ENCODE peak calls at places on chromosomes 13 and 19, in six cellular contexts. G, H, Y, Z, K and N are unnamed samples.

GRCh38 chr13:41842029-41842428 is 118.9 kb downstream of the VWA8 start:
- DNase-seq in G (no peak), H (peak; percentile 21), Y (no peak), Z (no peak), K (no peak), N (peak; percentile 54)

GRCh38 chr19:28485300-28485699 is 727.7 kb downstream of the UQCRFS1 start:
- DNase-seq in G (no peak), H (no peak), Y (no peak), Z (no peak), K (no peak), N (no peak)

GRCh38 chr19:3358919-3359849 is 7.2 kb upstream of the NFIC start:
- DNase-seq in G (peak; percentile 68), H (peak; percentile 59), Y (peak; percentile 83), Z (peak; percentile 50), K (no peak), N (no peak)

GRCh38 chr13:100954430-100955361 is 280.1 kb upstream of the TMTC4 start:
- DNase-seq in G (no peak), H (no peak), Y (no peak), Z (no peak), K (no peak), N (peak; percentile 4)

GRCh38 chr19:19545128-19545591 is 7.1 kb downstream of the CILP2 start:
- DNase-seq in G (no peak), H (no peak), Y (no peak), Z (no peak), K (no peak), N (no peak)

GRCh38 chr19:31496076-31496475 is 146.8 kb upstream of the TSHZ3 start:
- DNase-seq in G (no peak), H (no peak), Y (no peak), Z (no peak), K (no peak), N (no peak)

GRCh38 chr19:3604227-3604986 is 2.3 kb downstream of the TBXA2R start:
- DNase-seq in G (no peak), H (no peak), Y (peak; percentile 93), Z (no peak), K (no peak), N (no peak)

GRCh38 chr13:114152285-114152645 is 19.8 kb upstream of the RASA3 start:
- DNase-seq in G (no peak), H (no peak), Y (no peak), Z (no peak), K (no peak), N (no peak)

GRCh38 chr13:66461021-66461420 is 769.1 kb downstream of the PCDH9 start:
- DNase-seq in G (no peak), H (no peak), Y (no peak), Z (no peak), K (no peak), N (peak; percentile 11)

GRCh38 chr19:19214892-19215291 is 3.1 kb downstream of the NCAN start:
- DNase-seq in G (no peak), H (peak; percentile 18), Y (no peak), Z (peak; percentile 48), K (no peak), N (peak; percentile 64)

GRCh38 chr19:48745208-48745995 is 1.3 kb downstream of the IZUMO1 start:
- DNase-seq in G (peak; percentile 46), H (peak; percentile 43), Y (no peak), Z (peak; percentile 74), K (peak; percentile 80), N (peak; percentile 58)

GRCh38 chr19:12937243-12938053 is 961 bp upstream of the CALR start:
- DNase-seq in G (no peak), H (peak; percentile 31), Y (no peak), Z (no peak), K (peak; percentile 68), N (peak; percentile 50)

GRCh38 chr13:48840366-48840765 is 135.3 kb upstream of the FNDC3A start:
- DNase-seq in G (no peak), H (no peak), Y (no peak), Z (no peak), K (no peak), N (no peak)

GRCh38 chr19:16398530-16399241 is 73.1 kb downstream of the EPS15L1 start:
- DNase-seq in G (no peak), H (no peak), Y (no peak), Z (no peak), K (no peak), N (peak; percentile 30)

GRCh38 chr13:43804461-43805070 is 17.8 kb upstream of the ENOX1 start:
- DNase-seq in G (peak; percentile 66), H (peak; percentile 58), Y (no peak), Z (peak; percentile 72), K (peak; percentile 51), N (peak; percentile 66)

GRCh38 chr13:98246538-98247172 is 69.6 kb upstream of the RNF113B start:
- DNase-seq in G (no peak), H (no peak), Y (no peak), Z (no peak), K (no peak), N (no peak)

GRCh38 chr19:21907516-21907915 is 71.5 kb upstream of the ZNF43 start:
- DNase-seq in G (no peak), H (no peak), Y (no peak), Z (no peak), K (no peak), N (no peak)

GRCh38 chr19:21910318-21910717 is 74.3 kb upstream of the ZNF43 start:
- DNase-seq in G (no peak), H (no peak), Y (no peak), Z (peak; percentile 62), K (no peak), N (no peak)

GRCh38 chr19:21908066-21908465 is 72.1 kb upstream of the ZNF43 start:
- DNase-seq in G (no peak), H (no peak), Y (no peak), Z (no peak), K (no peak), N (no peak)

GRCh38 chr19:21915411-21915810 is 79.4 kb upstream of the ZNF43 start:
- DNase-seq in G (no peak), H (no peak), Y (no peak), Z (no peak), K (no peak), N (no peak)

DNA sequence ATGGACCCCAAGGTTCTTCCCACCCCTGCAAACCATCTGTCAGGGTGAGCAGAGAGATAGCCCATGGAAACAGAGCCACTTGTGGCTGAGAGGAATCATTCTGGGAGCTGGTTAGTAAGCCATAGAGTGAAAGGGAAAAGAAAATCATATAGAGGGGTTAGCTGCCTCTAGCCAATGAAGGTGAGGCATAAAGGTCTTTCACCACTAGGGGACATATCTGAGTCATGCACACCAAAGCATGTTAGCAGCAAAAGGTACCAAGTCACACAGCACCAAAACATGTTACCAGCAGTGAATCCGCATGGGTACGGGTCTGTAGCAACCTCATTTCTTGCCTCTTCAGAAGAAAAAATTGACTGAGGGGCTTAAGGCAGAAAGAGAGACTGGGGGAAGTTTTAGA is 76.7 kb upstream of the ZNF43 start:
- DNase-seq in G (no peak), H (no peak), Y (no peak), Z (no peak), K (no peak), N (no peak)
- TF ChIP-seq CTCF in G (no peak), H (no peak), Y (no peak), Z (no peak), K (no peak), N (no peak)

DNA sequence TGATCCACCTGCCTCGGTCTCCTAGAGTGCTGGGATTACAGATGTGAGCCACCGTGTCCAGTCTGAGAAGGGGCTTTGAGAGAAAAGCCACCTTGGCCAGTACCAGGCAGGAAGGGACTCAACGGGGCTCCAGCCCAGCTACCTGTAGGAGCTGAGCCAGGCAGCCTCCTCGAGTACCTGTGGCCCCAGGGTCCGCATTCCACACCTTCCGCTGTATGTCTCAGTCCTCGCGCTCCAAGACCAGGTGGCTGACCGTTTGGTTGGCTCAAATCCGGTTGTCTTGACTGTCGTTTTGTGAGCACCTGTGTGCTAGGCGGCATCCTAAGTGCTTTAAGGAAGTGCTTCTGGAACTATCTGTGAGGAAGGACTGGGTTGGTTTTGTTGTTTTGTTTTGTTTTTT is 16.2 kb downstream of the MARK4 start:
- DNase-seq in G (no peak), H (no peak), Y (no peak), Z (no peak), K (no peak), N (no peak)
- H3K4me3 ChIP-seq in G (no peak overlapping the region), H (no peak overlapping the region), Y (no peak overlapping the region), Z (no peak overlapping the region), K (no peak overlapping the region), N (no peak overlapping the region)

GRCh38 chr19:52662631-52663030 is 24.5 kb upstream of the ZNF83 start:
- DNase-seq in G (no peak), H (no peak), Y (no peak), Z (peak; percentile 87), K (no peak), N (peak; percentile 20)

GRCh38 chr19:52667972-52668371 is 29.8 kb upstream of the ZNF83 start:
- DNase-seq in G (no peak), H (no peak), Y (no peak), Z (no peak), K (no peak), N (no peak)

GRCh38 chr19:52664461-52664860 is 26.3 kb upstream of the ZNF83 start:
- DNase-seq in G (no peak), H (no peak), Y (no peak), Z (no peak), K (no peak), N (no peak)

GRCh38 chr19:52665529-52665928 is 27.4 kb upstream of the ZNF83 start:
- DNase-seq in G (no peak), H (no peak), Y (no peak), Z (peak; percentile 91), K (no peak), N (no peak)

GRCh38 chr19:52665047-52665446 is 26.9 kb upstream of the ZNF83 start:
- DNase-seq in G (no peak), H (no peak), Y (no peak), Z (no peak), K (no peak), N (no peak)
- TF ChIP-seq CTCF in G (no peak), H (no peak), Y (no peak), Z (no peak), K (no peak), N (no peak)

DNA sequence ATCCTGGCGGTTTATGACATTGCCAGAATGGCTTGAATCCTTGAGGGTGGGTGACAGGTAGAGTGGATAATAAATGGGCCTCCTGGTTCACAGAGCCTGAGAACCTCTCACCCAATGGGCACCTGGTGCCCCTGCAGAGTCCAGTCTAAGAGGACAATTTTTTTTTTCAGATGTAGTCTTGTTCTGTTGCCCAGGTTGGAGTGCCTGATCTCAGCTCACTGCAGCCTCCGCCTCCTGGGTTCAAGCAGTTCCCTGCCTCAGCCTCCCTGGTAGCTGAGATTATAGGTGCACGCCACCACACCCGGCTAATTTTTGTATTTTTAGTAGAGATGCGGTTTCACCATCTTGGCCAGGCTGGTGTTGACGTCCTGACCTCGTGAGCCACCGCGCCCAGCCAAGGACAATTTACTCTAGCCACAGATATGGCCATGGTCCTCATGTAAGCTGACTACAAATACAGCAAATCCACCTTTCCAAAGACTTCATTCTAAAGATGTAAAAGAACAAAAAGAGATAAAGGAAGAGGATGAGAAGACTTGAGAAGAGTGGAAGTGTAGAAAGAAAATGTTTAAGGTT is 33.0 kb downstream of the COL4A2 start:
- DNase-seq in G (no peak), H (no peak), Y (peak; percentile 72), Z (no peak), K (no peak), N (no peak)
- H3K4me3 ChIP-seq in G (no peak overlapping the region), H (no peak overlapping the region), Y (peak overlapping the region; percentile 45), Z (no peak overlapping the region), K (no peak overlapping the region), N (no peak overlapping the region)